ENCODE peak calls at places on chromosomes 7 and 10, in eight cellular contexts. One of them, this sample, is unnamed.

GRCh38 chr7:36273836-36274235 is 115.8 kb upstream of the ANLN start:
- DNase-seq in Peyer's patch: no peak
- DNase-seq in upper lobe of left lung: no peak
- DNase-seq in GM12891: no peak
- DNase-seq in ovary: no peak
- DNase-seq in spleen: no peak
- DNase-seq in A549: no peak
- DNase-seq in endothelial cell of umbilical vein: no peak
- DNase-seq in this sample: no peak

GRCh38 chr7:12458520-12459131 is 55.0 kb upstream of the VWDE start:
- DNase-seq in upper lobe of left lung: no peak
- DNase-seq in spleen: no peak
- DNase-seq in A549: peak; percentile 41
- DNase-seq in ovary: no peak
- DNase-seq in endothelial cell of umbilical vein: peak; percentile 52
- DNase-seq in GM12891: no peak
- DNase-seq in Peyer's patch: no peak
- DNase-seq in this sample: peak; percentile 35

GRCh38 chr10:110214380-110214826 is 7.0 kb downstream of the MXI1 start:
- DNase-seq in endothelial cell of umbilical vein: no peak
- DNase-seq in spleen: no peak
- DNase-seq in upper lobe of left lung: no peak
- DNase-seq in GM12891: peak; percentile 37
- DNase-seq in Peyer's patch: no peak
- DNase-seq in ovary: no peak
- DNase-seq in A549: no peak
- DNase-seq in this sample: no peak

GRCh38 chr7:122457969-122458368 is 153.4 kb upstream of the FEZF1 start:
- DNase-seq in spleen: no peak
- DNase-seq in GM12891: no peak
- DNase-seq in ovary: no peak
- DNase-seq in A549: no peak
- DNase-seq in endothelial cell of umbilical vein: no peak
- DNase-seq in Peyer's patch: no peak
- DNase-seq in upper lobe of left lung: no peak
- DNase-seq in this sample: no peak

GRCh38 chr7:123208793-123209192 is 9.0 kb upstream of the SLC13A1 start:
- DNase-seq in endothelial cell of umbilical vein: peak; percentile 11
- DNase-seq in upper lobe of left lung: no peak
- DNase-seq in GM12891: no peak
- DNase-seq in A549: peak; percentile 6
- DNase-seq in spleen: no peak
- DNase-seq in Peyer's patch: peak; percentile 46
- DNase-seq in ovary: no peak
- DNase-seq in this sample: no peak

GRCh38 chr7:18803880-18804279 is 308.3 kb downstream of the HDAC9 start:
- DNase-seq in spleen: no peak
- DNase-seq in upper lobe of left lung: no peak
- DNase-seq in GM12891: no peak
- DNase-seq in endothelial cell of umbilical vein: no peak
- DNase-seq in Peyer's patch: no peak
- DNase-seq in A549: no peak
- DNase-seq in ovary: no peak
- DNase-seq in this sample: no peak

GRCh38 chr10:123582084-123582989 is 83.8 kb upstream of the GPR26 start:
- DNase-seq in upper lobe of left lung: peak; percentile 69
- DNase-seq in Peyer's patch: peak; percentile 87
- DNase-seq in spleen: peak; percentile 88
- DNase-seq in GM12891: peak; percentile 66
- DNase-seq in endothelial cell of umbilical vein: peak; percentile 69
- DNase-seq in A549: peak; percentile 64
- DNase-seq in ovary: peak; percentile 65
- DNase-seq in this sample: peak; percentile 72

GRCh38 chr10:126250045-126250444 is 138.2 kb downstream of the ADAM12 start:
- DNase-seq in GM12891: no peak
- DNase-seq in upper lobe of left lung: no peak
- DNase-seq in A549: no peak
- DNase-seq in ovary: no peak
- DNase-seq in endothelial cell of umbilical vein: no peak
- DNase-seq in spleen: no peak
- DNase-seq in Peyer's patch: no peak
- DNase-seq in this sample: no peak

GRCh38 chr10:101749033-101749432 is 26.9 kb downstream of the FGF8 start:
- DNase-seq in ovary: no peak
- DNase-seq in GM12891: no peak
- DNase-seq in endothelial cell of umbilical vein: no peak
- DNase-seq in A549: peak; percentile 28
- DNase-seq in spleen: no peak
- DNase-seq in Peyer's patch: no peak
- DNase-seq in upper lobe of left lung: no peak
- DNase-seq in this sample: no peak

GRCh38 chr10:62852961-62853702 is 37.0 kb upstream of the EGR2 start:
- DNase-seq in GM12891: no peak
- DNase-seq in spleen: no peak
- DNase-seq in endothelial cell of umbilical vein: no peak
- DNase-seq in ovary: no peak
- DNase-seq in A549: no peak
- DNase-seq in Peyer's patch: peak; percentile 52
- DNase-seq in upper lobe of left lung: no peak
- DNase-seq in this sample: no peak

GRCh38 chr10:13722747-13723657 is 136.2 kb downstream of the PRPF18 start:
- DNase-seq in spleen: peak; percentile 33
- DNase-seq in upper lobe of left lung: no peak
- DNase-seq in Peyer's patch: no peak
- DNase-seq in GM12891: no peak
- DNase-seq in endothelial cell of umbilical vein: no peak
- DNase-seq in ovary: no peak
- DNase-seq in A549: no peak
- DNase-seq in this sample: no peak

GRCh38 chr10:131085586-131085860 is 226.0 kb downstream of the TCERG1L start:
- DNase-seq in A549: no peak
- DNase-seq in upper lobe of left lung: no peak
- DNase-seq in endothelial cell of umbilical vein: no peak
- DNase-seq in GM12891: no peak
- DNase-seq in spleen: peak; percentile 69
- DNase-seq in Peyer's patch: no peak
- DNase-seq in ovary: no peak
- DNase-seq in this sample: no peak

GRCh38 chr10:3573498-3573897 is 211.5 kb downstream of the KLF6 start:
- DNase-seq in Peyer's patch: no peak
- DNase-seq in GM12891: no peak
- DNase-seq in A549: no peak
- DNase-seq in upper lobe of left lung: no peak
- DNase-seq in endothelial cell of umbilical vein: no peak
- DNase-seq in spleen: no peak
- DNase-seq in ovary: no peak
- DNase-seq in this sample: no peak

DNA sequence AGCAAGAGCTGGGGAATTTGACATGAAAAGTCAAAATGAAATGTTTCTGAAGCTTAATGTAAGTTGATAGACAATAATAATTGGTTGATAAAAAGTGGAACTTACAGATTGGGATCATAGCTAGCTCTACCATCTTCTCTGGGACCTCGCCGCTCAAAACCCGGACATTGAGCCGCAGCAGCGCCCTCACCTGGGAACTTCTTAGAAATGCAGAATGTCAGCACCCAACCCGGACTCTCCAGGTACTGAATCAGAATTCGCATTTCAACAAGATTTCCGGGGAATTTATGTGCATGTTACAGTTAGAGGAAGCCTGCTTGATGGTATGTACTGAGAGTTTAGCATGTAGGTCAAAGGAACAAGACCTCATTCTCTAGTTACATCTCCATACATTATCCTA is 36.7 kb upstream of the ABLIM1 start:
- DNase-seq in upper lobe of left lung: peak; percentile 44
- DNase-seq in spleen: no peak
- DNase-seq in GM12891: peak; percentile 22
- DNase-seq in ovary: no peak
- DNase-seq in endothelial cell of umbilical vein: peak; percentile 62
- DNase-seq in Peyer's patch: peak; percentile 59
- DNase-seq in A549: peak; percentile 57
- DNase-seq in this sample: peak; percentile 53
- TF ChIP-seq POLR2A in upper lobe of left lung: no peak
- TF ChIP-seq POLR2A in spleen: no peak
- TF ChIP-seq POLR2A in GM12891: no peak
- TF ChIP-seq POLR2A in ovary: no peak
- TF ChIP-seq POLR2A in endothelial cell of umbilical vein: no peak
- TF ChIP-seq POLR2A in Peyer's patch: no peak
- TF ChIP-seq POLR2A in A549: no peak
- TF ChIP-seq POLR2A in this sample: no peak

DNA sequence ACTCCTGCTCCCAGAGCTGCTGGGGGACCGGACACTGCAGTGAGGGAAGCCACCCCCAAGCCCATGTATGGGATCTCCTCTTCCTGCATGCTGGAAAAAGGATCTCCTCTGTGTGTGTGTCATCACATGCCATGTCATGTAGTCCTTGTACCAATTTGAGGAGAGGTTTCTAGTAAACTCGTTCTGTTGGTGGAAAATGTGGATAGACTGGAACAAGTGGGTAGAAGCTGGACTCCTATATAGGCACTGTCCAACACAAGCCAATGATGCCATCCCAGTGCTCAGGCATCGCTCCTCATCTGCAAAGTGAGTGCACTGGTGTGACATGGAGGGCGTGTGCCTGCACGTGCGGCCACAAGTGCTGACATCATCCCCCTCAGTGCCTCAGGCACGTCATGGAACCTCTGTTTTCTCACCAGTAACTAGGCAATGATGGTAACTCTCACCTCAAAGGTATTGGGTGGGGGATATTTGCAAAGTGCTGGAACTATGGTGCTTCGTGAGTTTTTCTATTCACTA is 19.3 kb downstream of the MYO1G start:
- DNase-seq in A549: peak; percentile 46
- DNase-seq in ovary: no peak
- DNase-seq in GM12891: no peak
- DNase-seq in endothelial cell of umbilical vein: no peak
- DNase-seq in Peyer's patch: no peak
- DNase-seq in upper lobe of left lung: no peak
- DNase-seq in spleen: no peak
- DNase-seq in this sample: peak; percentile 37
- TF ChIP-seq POLR2A in A549: no peak
- TF ChIP-seq POLR2A in ovary: no peak
- TF ChIP-seq POLR2A in GM12891: peak; percentile 84
- TF ChIP-seq POLR2A in endothelial cell of umbilical vein: no peak
- TF ChIP-seq POLR2A in Peyer's patch: no peak
- TF ChIP-seq POLR2A in upper lobe of left lung: no peak
- TF ChIP-seq POLR2A in spleen: no peak
- TF ChIP-seq POLR2A in this sample: no peak

DNA sequence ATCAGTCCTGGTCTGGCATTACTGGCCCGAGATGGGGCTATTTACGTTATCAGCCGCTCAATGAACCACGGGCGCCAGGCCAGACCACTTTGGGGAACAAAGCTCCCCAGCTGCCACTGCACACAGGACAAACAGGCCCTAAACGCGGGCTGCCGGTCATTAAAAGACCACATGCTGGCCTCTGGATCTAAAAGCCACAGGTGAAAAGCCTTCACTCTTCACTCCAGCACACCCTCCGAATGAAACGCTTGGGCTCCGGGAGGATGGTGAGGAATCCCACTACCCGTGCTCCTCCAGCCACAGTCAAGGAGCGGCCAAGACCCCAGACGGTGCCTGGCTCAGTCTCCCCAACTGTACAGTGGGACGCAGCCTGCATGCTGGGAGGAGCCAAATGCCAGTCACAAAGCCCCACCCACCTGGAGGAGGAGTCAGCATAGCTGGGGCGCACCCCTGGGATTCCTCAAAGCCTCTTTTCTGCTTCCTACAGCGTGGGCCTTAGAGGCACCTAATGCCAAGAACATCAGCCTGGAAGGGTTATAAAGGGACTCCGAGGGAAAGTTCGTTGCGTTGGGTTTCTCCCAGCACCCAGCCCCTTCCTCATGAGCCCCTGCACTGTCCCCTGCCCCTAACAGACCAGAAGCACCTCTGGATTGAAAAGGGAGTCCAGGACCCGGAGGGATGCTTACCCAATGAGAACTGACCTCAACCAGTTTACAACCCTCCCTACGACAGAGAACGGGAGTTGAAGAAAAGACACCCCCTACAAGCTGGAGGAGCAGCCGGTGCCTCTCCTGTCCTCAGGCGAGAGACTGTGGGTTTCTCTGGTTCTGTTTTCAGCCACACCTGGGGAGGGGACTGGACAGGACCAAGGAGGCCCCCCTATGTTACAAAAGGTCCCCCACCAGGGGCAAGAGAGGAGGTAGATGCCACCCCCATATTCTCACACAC is 4.7 kb downstream of the PDGFA start:
- DNase-seq in GM12891: no peak
- DNase-seq in ovary: no peak
- DNase-seq in spleen: no peak
- DNase-seq in endothelial cell of umbilical vein: no peak
- DNase-seq in A549: no peak
- DNase-seq in Peyer's patch: peak; percentile 86
- DNase-seq in upper lobe of left lung: no peak
- DNase-seq in this sample: no peak
- TF ChIP-seq POLR2A in GM12891: no peak
- TF ChIP-seq POLR2A in ovary: no peak
- TF ChIP-seq POLR2A in spleen: no peak
- TF ChIP-seq POLR2A in endothelial cell of umbilical vein: no peak
- TF ChIP-seq POLR2A in A549: no peak
- TF ChIP-seq POLR2A in Peyer's patch: peak; percentile 41
- TF ChIP-seq POLR2A in upper lobe of left lung: no peak
- TF ChIP-seq POLR2A in this sample: no peak

GRCh38 chr10:86389441-86390193 is 23.0 kb upstream of the GRID1 start:
- DNase-seq in ovary: no peak
- DNase-seq in endothelial cell of umbilical vein: peak; percentile 29
- DNase-seq in GM12891: no peak
- DNase-seq in upper lobe of left lung: peak; percentile 68
- DNase-seq in spleen: no peak
- DNase-seq in Peyer's patch: peak; percentile 76
- DNase-seq in A549: peak; percentile 42
- DNase-seq in this sample: peak; percentile 25

GRCh38 chr10:86391986-86392722 is 25.6 kb upstream of the GRID1 start:
- DNase-seq in upper lobe of left lung: no peak
- DNase-seq in spleen: no peak
- DNase-seq in GM12891: no peak
- DNase-seq in ovary: no peak
- DNase-seq in endothelial cell of umbilical vein: no peak
- DNase-seq in Peyer's patch: no peak
- DNase-seq in A549: no peak
- DNase-seq in this sample: no peak

GRCh38 chr10:86390337-86391120 is 23.9 kb upstream of the GRID1 start:
- DNase-seq in A549: no peak
- DNase-seq in endothelial cell of umbilical vein: no peak
- DNase-seq in Peyer's patch: no peak
- DNase-seq in GM12891: no peak
- DNase-seq in upper lobe of left lung: no peak
- DNase-seq in spleen: no peak
- DNase-seq in ovary: no peak
- DNase-seq in this sample: no peak

GRCh38 chr10:86392723-86393094 is 26.1 kb upstream of the GRID1 start:
- DNase-seq in ovary: no peak
- DNase-seq in upper lobe of left lung: no peak
- DNase-seq in A549: no peak
- DNase-seq in Peyer's patch: no peak
- DNase-seq in GM12891: no peak
- DNase-seq in spleen: no peak
- DNase-seq in endothelial cell of umbilical vein: no peak
- DNase-seq in this sample: no peak

GRCh38 chr10:86391236-86391840 is 24.7 kb upstream of the GRID1 start:
- DNase-seq in Peyer's patch: no peak
- DNase-seq in spleen: no peak
- DNase-seq in ovary: no peak
- DNase-seq in GM12891: no peak
- DNase-seq in endothelial cell of umbilical vein: no peak
- DNase-seq in A549: no peak
- DNase-seq in upper lobe of left lung: no peak
- DNase-seq in this sample: no peak
- TF ChIP-seq POLR2A in Peyer's patch: no peak
- TF ChIP-seq POLR2A in spleen: no peak
- TF ChIP-seq POLR2A in ovary: no peak
- TF ChIP-seq POLR2A in GM12891: no peak
- TF ChIP-seq POLR2A in endothelial cell of umbilical vein: no peak
- TF ChIP-seq POLR2A in A549: no peak
- TF ChIP-seq POLR2A in upper lobe of left lung: no peak
- TF ChIP-seq POLR2A in this sample: no peak